ENCODE peak calls at places on chromosomes 7 and 10, in nine cellular contexts. One of them, this sample, is unnamed.

GRCh38 chr10:95217476-95217875 is 23.4 kb downstream of the ACSM6 start:
- DNase-seq in GM13977: no peak
- DNase-seq in left lung: no peak
- DNase-seq in esophagus muscularis mucosa: no peak
- DNase-seq in endothelial cell: no peak
- DNase-seq in brain microvascular endothelial cell: no peak
- DNase-seq in fibroblast of lung: no peak
- DNase-seq in coronary artery: no peak
- DNase-seq in RWPE1: no peak
- DNase-seq in this sample: no peak

GRCh38 chr10:70137927-70138883 is 5.6 kb upstream of the AIFM2 start:
- DNase-seq in endothelial cell: no peak
- DNase-seq in RWPE1: peak; percentile 70
- DNase-seq in left lung: no peak
- DNase-seq in brain microvascular endothelial cell: no peak
- DNase-seq in coronary artery: peak; percentile 59
- DNase-seq in fibroblast of lung: no peak
- DNase-seq in esophagus muscularis mucosa: no peak
- DNase-seq in GM13977: no peak
- DNase-seq in this sample: no peak

GRCh38 chr7:2409745-2410414 is 6.5 kb downstream of the CHST12 start:
- DNase-seq in fibroblast of lung: no peak
- DNase-seq in esophagus muscularis mucosa: no peak
- DNase-seq in GM13977: no peak
- DNase-seq in brain microvascular endothelial cell: no peak
- DNase-seq in left lung: no peak
- DNase-seq in endothelial cell: no peak
- DNase-seq in RWPE1: no peak
- DNase-seq in coronary artery: no peak
- DNase-seq in this sample: no peak

GRCh38 chr10:32077896-32078295 is 21.7 kb upstream of the KIF5B start:
- DNase-seq in left lung: no peak
- DNase-seq in fibroblast of lung: peak; percentile 73
- DNase-seq in RWPE1: peak; percentile 78
- DNase-seq in coronary artery: no peak
- DNase-seq in brain microvascular endothelial cell: peak; percentile 80
- DNase-seq in esophagus muscularis mucosa: peak; percentile 53
- DNase-seq in endothelial cell: no peak
- DNase-seq in GM13977: no peak
- DNase-seq in this sample: no peak

GRCh38 chr10:84179059-84179710 is 5.6 kb downstream of the GPR15LG start:
- DNase-seq in left lung: no peak
- DNase-seq in coronary artery: peak; percentile 70
- DNase-seq in fibroblast of lung: peak; percentile 6
- DNase-seq in esophagus muscularis mucosa: no peak
- DNase-seq in brain microvascular endothelial cell: no peak
- DNase-seq in RWPE1: peak; percentile 98
- DNase-seq in endothelial cell: no peak
- DNase-seq in GM13977: peak; percentile 78
- DNase-seq in this sample: no peak

GRCh38 chr7:85659364-85659763 is 472.5 kb upstream of the SEMA3D start:
- DNase-seq in GM13977: no peak
- DNase-seq in left lung: no peak
- DNase-seq in coronary artery: no peak
- DNase-seq in fibroblast of lung: peak; percentile 6
- DNase-seq in esophagus muscularis mucosa: no peak
- DNase-seq in brain microvascular endothelial cell: no peak
- DNase-seq in RWPE1: peak; percentile 2
- DNase-seq in endothelial cell: no peak
- DNase-seq in this sample: no peak

GRCh38 chr10:112140110-112140755 is 43.3 kb downstream of the GPAM start:
- DNase-seq in brain microvascular endothelial cell: peak; percentile 66
- DNase-seq in endothelial cell: peak; percentile 88
- DNase-seq in coronary artery: no peak
- DNase-seq in left lung: peak; percentile 47
- DNase-seq in RWPE1: peak; percentile 93
- DNase-seq in fibroblast of lung: peak; percentile 63
- DNase-seq in esophagus muscularis mucosa: peak; percentile 92
- DNase-seq in GM13977: peak; percentile 70
- DNase-seq in this sample: peak; percentile 90

GRCh38 chr7:158783595-158783994 is 45.7 kb downstream of the ESYT2 start:
- DNase-seq in endothelial cell: no peak
- DNase-seq in brain microvascular endothelial cell: no peak
- DNase-seq in coronary artery: no peak
- DNase-seq in left lung: no peak
- DNase-seq in fibroblast of lung: no peak
- DNase-seq in RWPE1: no peak
- DNase-seq in esophagus muscularis mucosa: no peak
- DNase-seq in GM13977: no peak
- DNase-seq in this sample: no peak

GRCh38 chr7:124918662-124919061 is 11.0 kb downstream of the POT1 start:
- DNase-seq in brain microvascular endothelial cell: no peak
- DNase-seq in coronary artery: no peak
- DNase-seq in RWPE1: no peak
- DNase-seq in GM13977: no peak
- DNase-seq in left lung: no peak
- DNase-seq in fibroblast of lung: no peak
- DNase-seq in endothelial cell: no peak
- DNase-seq in esophagus muscularis mucosa: no peak
- DNase-seq in this sample: no peak

GRCh38 chr7:110317699-110318265 is 773.1 kb upstream of the LRRN3 start:
- DNase-seq in coronary artery: no peak
- DNase-seq in esophagus muscularis mucosa: no peak
- DNase-seq in left lung: no peak
- DNase-seq in endothelial cell: no peak
- DNase-seq in brain microvascular endothelial cell: peak; percentile 74
- DNase-seq in GM13977: no peak
- DNase-seq in fibroblast of lung: peak; percentile 65
- DNase-seq in RWPE1: peak; percentile 10
- DNase-seq in this sample: no peak

GRCh38 chr10:13784067-13784466 is 197.3 kb downstream of the PRPF18 start:
- DNase-seq in RWPE1: peak; percentile 45
- DNase-seq in fibroblast of lung: peak; percentile 30
- DNase-seq in GM13977: peak; percentile 40
- DNase-seq in left lung: no peak
- DNase-seq in endothelial cell: peak; percentile 36
- DNase-seq in esophagus muscularis mucosa: no peak
- DNase-seq in brain microvascular endothelial cell: peak; percentile 67
- DNase-seq in coronary artery: no peak
- DNase-seq in this sample: no peak

GRCh38 chr7:100247152-100247757 is 27.5 kb downstream of the PVRIG start:
- DNase-seq in left lung: peak; percentile 46
- DNase-seq in esophagus muscularis mucosa: no peak
- DNase-seq in GM13977: no peak
- DNase-seq in endothelial cell: peak; percentile 27
- DNase-seq in brain microvascular endothelial cell: peak; percentile 70
- DNase-seq in fibroblast of lung: peak; percentile 74
- DNase-seq in RWPE1: peak; percentile 95
- DNase-seq in coronary artery: no peak
- DNase-seq in this sample: peak; percentile 90
- TF ChIP-seq CTCF in left lung: no peak
- TF ChIP-seq CTCF in esophagus muscularis mucosa: no peak
- TF ChIP-seq CTCF in GM13977: no peak
- TF ChIP-seq CTCF in endothelial cell: peak; percentile 22
- TF ChIP-seq CTCF in brain microvascular endothelial cell: no peak
- TF ChIP-seq CTCF in fibroblast of lung: no peak
- TF ChIP-seq CTCF in RWPE1: no peak
- TF ChIP-seq CTCF in coronary artery: no peak
- TF ChIP-seq CTCF in this sample: no peak

GRCh38 chr10:5089869-5090268 is 4.3 kb upstream of the AKR1C3 start:
- DNase-seq in left lung: no peak
- DNase-seq in coronary artery: no peak
- DNase-seq in esophagus muscularis mucosa: no peak
- DNase-seq in RWPE1: no peak
- DNase-seq in fibroblast of lung: peak; percentile 40
- DNase-seq in endothelial cell: peak; percentile 7
- DNase-seq in brain microvascular endothelial cell: peak; percentile 24
- DNase-seq in GM13977: no peak
- DNase-seq in this sample: no peak
- TF ChIP-seq CTCF in left lung: peak; percentile 26
- TF ChIP-seq CTCF in coronary artery: no peak
- TF ChIP-seq CTCF in esophagus muscularis mucosa: no peak
- TF ChIP-seq CTCF in RWPE1: no peak
- TF ChIP-seq CTCF in fibroblast of lung: peak; percentile 35
- TF ChIP-seq CTCF in endothelial cell: peak; percentile 57
- TF ChIP-seq CTCF in brain microvascular endothelial cell: peak; percentile 61
- TF ChIP-seq CTCF in GM13977: peak; percentile 31
- TF ChIP-seq CTCF in this sample: peak; percentile 32

GRCh38 chr10:62422068-62422590 is 48.0 kb downstream of the ZNF365 start:
- DNase-seq in RWPE1: no peak
- DNase-seq in endothelial cell: no peak
- DNase-seq in brain microvascular endothelial cell: peak; percentile 62
- DNase-seq in fibroblast of lung: peak; percentile 66
- DNase-seq in esophagus muscularis mucosa: no peak
- DNase-seq in left lung: no peak
- DNase-seq in coronary artery: no peak
- DNase-seq in GM13977: no peak
- DNase-seq in this sample: no peak
- TF ChIP-seq CTCF in RWPE1: no peak
- TF ChIP-seq CTCF in endothelial cell: no peak
- TF ChIP-seq CTCF in brain microvascular endothelial cell: peak; percentile 48
- TF ChIP-seq CTCF in fibroblast of lung: no peak
- TF ChIP-seq CTCF in esophagus muscularis mucosa: no peak
- TF ChIP-seq CTCF in left lung: no peak
- TF ChIP-seq CTCF in coronary artery: no peak
- TF ChIP-seq CTCF in GM13977: no peak
- TF ChIP-seq CTCF in this sample: no peak

DNA sequence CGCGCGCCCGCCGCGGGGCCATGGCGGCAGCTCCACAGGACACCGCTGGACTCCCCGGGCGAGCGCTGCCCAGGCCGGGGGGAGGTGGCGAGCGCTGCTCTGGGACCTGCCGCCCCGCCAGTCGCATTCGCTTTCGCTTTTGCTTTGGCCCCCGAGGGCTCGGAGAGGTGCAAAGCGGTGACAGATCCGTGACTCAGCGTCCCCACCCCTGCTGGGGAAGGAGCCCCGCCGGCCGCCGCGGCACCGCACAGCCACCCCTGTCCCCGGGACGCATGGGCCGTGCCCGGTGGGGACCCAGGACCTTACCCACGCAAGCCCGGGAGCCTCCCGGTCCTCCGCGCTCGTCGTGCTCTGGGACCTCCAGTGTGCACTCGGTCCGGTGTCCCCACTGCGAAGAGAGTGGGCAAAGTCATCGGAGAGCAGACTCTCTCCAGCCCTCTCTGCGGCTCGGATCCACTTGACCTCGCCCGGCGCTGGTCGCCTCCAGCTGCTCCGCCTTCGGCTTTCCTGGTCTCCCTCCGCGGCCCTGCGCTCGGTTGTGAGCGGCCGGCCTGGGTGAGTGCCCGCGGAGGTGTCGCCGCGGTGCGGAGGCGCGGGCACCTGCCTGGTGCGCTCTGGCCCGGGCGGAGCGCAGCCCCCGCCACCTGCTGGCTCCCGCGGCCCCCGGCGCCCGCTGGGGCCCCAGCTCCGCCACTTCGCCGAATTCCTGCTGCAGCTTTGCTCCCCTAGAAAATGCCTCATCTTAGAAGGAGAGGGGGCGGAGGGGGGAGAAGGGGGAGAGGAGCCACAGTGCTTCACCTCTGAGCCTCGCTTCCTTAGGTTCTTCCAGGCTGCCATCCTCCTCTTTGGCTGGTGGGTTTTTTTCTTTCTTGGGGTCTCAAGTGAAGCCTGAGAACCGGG is at the start of gene IL15RA:
- DNase-seq in fibroblast of lung: peak; percentile 68
- DNase-seq in endothelial cell: peak; percentile 55
- DNase-seq in brain microvascular endothelial cell: peak; percentile 25
- DNase-seq in left lung: peak; percentile 88
- DNase-seq in esophagus muscularis mucosa: peak; percentile 92
- DNase-seq in coronary artery: peak; percentile 85
- DNase-seq in GM13977: peak; percentile 94
- DNase-seq in RWPE1: peak; percentile 84
- DNase-seq in this sample: peak; percentile 90
- TF ChIP-seq CTCF in fibroblast of lung: no peak
- TF ChIP-seq CTCF in endothelial cell: no peak
- TF ChIP-seq CTCF in brain microvascular endothelial cell: no peak
- TF ChIP-seq CTCF in left lung: no peak
- TF ChIP-seq CTCF in esophagus muscularis mucosa: no peak
- TF ChIP-seq CTCF in coronary artery: no peak
- TF ChIP-seq CTCF in GM13977: peak; percentile 53
- TF ChIP-seq CTCF in RWPE1: peak; percentile 64
- TF ChIP-seq CTCF in this sample: no peak

GRCh38 chr10:132536964-132537712 is 449 bp upstream of the INPP5A start:
- DNase-seq in brain microvascular endothelial cell: peak; percentile 99
- DNase-seq in GM13977: peak; percentile 100
- DNase-seq in endothelial cell: peak; percentile 100
- DNase-seq in esophagus muscularis mucosa: peak; percentile 100
- DNase-seq in left lung: peak; percentile 100
- DNase-seq in coronary artery: peak; percentile 100
- DNase-seq in RWPE1: peak; percentile 98
- DNase-seq in fibroblast of lung: peak; percentile 99
- DNase-seq in this sample: peak; percentile 100
- TF ChIP-seq CTCF in brain microvascular endothelial cell: peak; percentile 26
- TF ChIP-seq CTCF in GM13977: peak; percentile 48
- TF ChIP-seq CTCF in endothelial cell: no peak
- TF ChIP-seq CTCF in esophagus muscularis mucosa: peak; percentile 64
- TF ChIP-seq CTCF in left lung: peak; percentile 28
- TF ChIP-seq CTCF in coronary artery: no peak
- TF ChIP-seq CTCF in RWPE1: peak; percentile 43
- TF ChIP-seq CTCF in fibroblast of lung: no peak
- TF ChIP-seq CTCF in this sample: peak; percentile 36

GRCh38 chr10:96252730-96253129 is 18.6 kb downstream of the BLNK start:
- DNase-seq in coronary artery: no peak
- DNase-seq in fibroblast of lung: no peak
- DNase-seq in GM13977: no peak
- DNase-seq in esophagus muscularis mucosa: no peak
- DNase-seq in RWPE1: no peak
- DNase-seq in brain microvascular endothelial cell: no peak
- DNase-seq in endothelial cell: no peak
- DNase-seq in left lung: no peak
- DNase-seq in this sample: no peak
- TF ChIP-seq CTCF in coronary artery: no peak
- TF ChIP-seq CTCF in fibroblast of lung: no peak
- TF ChIP-seq CTCF in GM13977: no peak
- TF ChIP-seq CTCF in esophagus muscularis mucosa: no peak
- TF ChIP-seq CTCF in RWPE1: no peak
- TF ChIP-seq CTCF in brain microvascular endothelial cell: no peak
- TF ChIP-seq CTCF in endothelial cell: no peak
- TF ChIP-seq CTCF in left lung: no peak
- TF ChIP-seq CTCF in this sample: no peak

This sample was measured in osteocyte.